ENCODE peak calls at places on chromosome 4, in nine cellular contexts. Z, P, R, X, L, Q, H, E and G are unnamed samples.

GRCh38 chr4:39729557-39729956 is 31.6 kb downstream of the UBE2K start:
- DNase-seq in Z (no peak), P (no peak), R (no peak), X (peak), L (no peak), Q (no peak), H (no peak), E (peak), G (no peak)

GRCh38 chr4:161799687-161800086 is 364.1 kb downstream of the FSTL5 start:
- DNase-seq in Z (no peak), P (no peak), R (no peak), X (no peak), L (no peak), Q (no peak), H (no peak), E (peak), G (no peak)

GRCh38 chr4:10079256-10079655 is 37.3 kb downstream of the WDR1 start:
- DNase-seq in Z (peak), P (no peak), R (no peak), X (no peak), L (peak), Q (no peak), H (no peak), E (no peak), G (no peak)

GRCh38 chr4:18568600-18568999 is 547.0 kb upstream of the LCORL start:
- DNase-seq in Z (no peak), P (no peak), R (no peak), X (peak), L (no peak), Q (no peak), H (no peak), E (no peak), G (no peak)

GRCh38 chr4:10623241-10623640 is 61.3 kb downstream of the CLNK start:
- DNase-seq in Z (no peak), P (no peak), R (no peak), X (no peak), L (no peak), Q (no peak), H (no peak), E (peak), G (no peak)

GRCh38 chr4:14218641-14219040 is 591.1 kb upstream of the BOD1L1 start:
- DNase-seq in Z (no peak), P (no peak), R (no peak), X (no peak), L (no peak), Q (no peak), H (no peak), E (no peak), G (no peak)

GRCh38 chr4:107740950-107741701 is 21.1 kb upstream of the PAPSS1 start:
- DNase-seq in Z (no peak), P (no peak), R (peak), X (peak), L (peak), Q (no peak), H (no peak), E (peak), G (no peak)

GRCh38 chr4:19262467-19262866 is 989.2 kb upstream of the SLIT2 start:
- DNase-seq in Z (no peak), P (no peak), R (no peak), X (peak), L (no peak), Q (no peak), H (no peak), E (no peak), G (no peak)

GRCh38 chr4:186172551-186172950 is 18.8 kb upstream of the CYP4V2 start:
- DNase-seq in Z (no peak), P (no peak), R (no peak), X (no peak), L (no peak), Q (no peak), H (no peak), E (no peak), G (no peak)

GRCh38 chr4:10413177-10413576 is 44.0 kb downstream of the ZNF518B start:
- DNase-seq in Z (no peak), P (no peak), R (no peak), X (no peak), L (no peak), Q (no peak), H (no peak), E (no peak), G (no peak)

GRCh38 chr4:152385551-152385950 is 150.3 kb downstream of the FBXW7 start:
- DNase-seq in Z (no peak), P (no peak), R (no peak), X (peak), L (no peak), Q (peak), H (no peak), E (no peak), G (no peak)

GRCh38 chr4:139861471-139861870 is 195.9 kb downstream of the MGST2 start:
- DNase-seq in Z (no peak), P (peak), R (no peak), X (no peak), L (no peak), Q (no peak), H (no peak), E (no peak), G (no peak)

GRCh38 chr4:146649232-146649631 is 10.5 kb downstream of the POU4F2 start:
- DNase-seq in Z (no peak), P (no peak), R (no peak), X (no peak), L (no peak), Q (no peak), H (no peak), E (no peak), G (no peak)

GRCh38 chr4:108060164-108060563 is 70.5 kb downstream of the HADH start:
- DNase-seq in Z (no peak), P (peak), R (no peak), X (peak), L (no peak), Q (peak), H (no peak), E (peak), G (no peak)

GRCh38 chr4:10180927-10181744 is 64.5 kb upstream of the WDR1 start:
- DNase-seq in Z (peak), P (no peak), R (no peak), X (peak), L (no peak), Q (no peak), H (no peak), E (no peak), G (no peak)

GRCh38 chr4:183888564-183888963 is 16.5 kb upstream of the STOX2 start:
- DNase-seq in Z (no peak), P (no peak), R (no peak), X (no peak), L (no peak), Q (no peak), H (no peak), E (no peak), G (peak)

GRCh38 chr4:55887594-55887993 is 34.1 kb downstream of the EXOC1 start:
- DNase-seq in Z (no peak), P (no peak), R (no peak), X (no peak), L (no peak), Q (no peak), H (no peak), E (no peak), G (no peak)

GRCh38 chr4:89039735-89040338 is 17.1 kb downstream of the FAM13A start:
- DNase-seq in Z (no peak), P (no peak), R (no peak), X (no peak), L (no peak), Q (no peak), H (no peak), E (no peak), G (no peak)

GRCh38 chr4:83025563-83025962 is 9.4 kb upstream of the COPS4 start:
- DNase-seq in Z (no peak), P (no peak), R (no peak), X (no peak), L (no peak), Q (no peak), H (no peak), E (no peak), G (no peak)

GRCh38 chr4:169612869-169613859 is 781 bp upstream of the NEK1 start:
- DNase-seq in Z (peak), P (peak), R (no peak), X (peak), L (peak), Q (peak), H (peak), E (peak), G (no peak)

GRCh38 chr4:183987987-183988392 is 82.9 kb downstream of the STOX2 start:
- DNase-seq in Z (peak), P (no peak), R (peak), X (peak), L (peak), Q (peak), H (peak), E (peak), G (no peak)

GRCh38 chr4:174834477-174834876 is 5.4 kb upstream of the GLRA3 start:
- DNase-seq in Z (no peak), P (no peak), R (no peak), X (no peak), L (no peak), Q (no peak), H (no peak), E (no peak), G (no peak)

GRCh38 chr4:2820216-2820982 is 23.2 kb upstream of the ADD1 start:
- DNase-seq in Z (no peak), P (no peak), R (no peak), X (no peak), L (no peak), Q (no peak), H (no peak), E (no peak), G (no peak)

GRCh38 chr4:74919783-74920182 is 13.1 kb upstream of the PARM1 start:
- DNase-seq in Z (no peak), P (no peak), R (no peak), X (no peak), L (no peak), Q (no peak), H (no peak), E (no peak), G (no peak)

GRCh38 chr4:10625130-10625529 is 59.4 kb downstream of the CLNK start:
- DNase-seq in Z (no peak), P (no peak), R (no peak), X (no peak), L (no peak), Q (no peak), H (no peak), E (no peak), G (no peak)

GRCh38 chr4:140054861-140055260 is 99.1 kb downstream of the MAML3 start:
- DNase-seq in Z (no peak), P (no peak), R (no peak), X (no peak), L (no peak), Q (no peak), H (no peak), E (no peak), G (no peak)

GRCh38 chr4:785332-786073 is 40.4 kb downstream of the CPLX1 start:
- DNase-seq in Z (no peak), P (no peak), R (no peak), X (no peak), L (no peak), Q (no peak), H (no peak), E (no peak), G (no peak)

GRCh38 chr4:30619679-30620078 is 100.5 kb upstream of the PCDH7 start:
- DNase-seq in Z (no peak), P (no peak), R (no peak), X (peak), L (no peak), Q (no peak), H (no peak), E (peak), G (no peak)

GRCh38 chr4:174317531-174317930 is 33.8 kb downstream of the CEP44 start:
- DNase-seq in Z (no peak), P (no peak), R (no peak), X (peak), L (no peak), Q (no peak), H (no peak), E (no peak), G (no peak)

GRCh38 chr4:123452585-123452984 is 56.0 kb downstream of the SPRY1 start:
- DNase-seq in Z (peak), P (no peak), R (peak), X (peak), L (peak), Q (peak), H (peak), E (peak), G (no peak)

GRCh38 chr4:47705326-47705981 is 132.4 kb downstream of the CORIN start:
- DNase-seq in Z (no peak), P (no peak), R (no peak), X (peak), L (no peak), Q (peak), H (no peak), E (no peak), G (no peak)

GRCh38 chr4:8050180-8050554 is 108.4 kb downstream of the ABLIM2 start:
- DNase-seq in Z (no peak), P (no peak), R (no peak), X (no peak), L (no peak), Q (no peak), H (no peak), E (no peak), G (no peak)

GRCh38 chr4:12644261-12644660 is 839.9 kb downstream of the RAB28 start:
- DNase-seq in Z (no peak), P (no peak), R (no peak), X (no peak), L (no peak), Q (no peak), H (no peak), E (no peak), G (no peak)

GRCh38 chr4:175386776-175387507 is 425.1 kb downstream of the GPM6A start:
- DNase-seq in Z (no peak), P (peak), R (no peak), X (no peak), L (no peak), Q (no peak), H (no peak), E (no peak), G (no peak)

GRCh38 chr4:169115897-169116254 is 105.8 kb upstream of the CBR4 start:
- DNase-seq in Z (peak), P (no peak), R (peak), X (peak), L (no peak), Q (no peak), H (peak), E (peak), G (no peak)

GRCh38 chr4:83961575-83961974 is 425.7 kb downstream of the GPAT3 start:
- DNase-seq in Z (no peak), P (no peak), R (no peak), X (peak), L (no peak), Q (no peak), H (no peak), E (peak), G (no peak)

GRCh38 chr4:183140911-183141320 is 41.9 kb downstream of the WWC2 start:
- DNase-seq in Z (no peak), P (no peak), R (peak), X (peak), L (no peak), Q (no peak), H (no peak), E (peak), G (no peak)

GRCh38 chr4:2217726-2218125 is 24.2 kb downstream of the HAUS3 start:
- DNase-seq in Z (no peak), P (no peak), R (no peak), X (peak), L (no peak), Q (no peak), H (no peak), E (peak), G (no peak)

GRCh38 chr4:79141530-79141929 is 184.3 kb downstream of the NAA11 start:
- DNase-seq in Z (no peak), P (no peak), R (no peak), X (peak), L (no peak), Q (no peak), H (no peak), E (no peak), G (no peak)

GRCh38 chr4:152643153-152644035 is 36.4 kb downstream of the TMEM154 start:
- DNase-seq in Z (peak), P (no peak), R (no peak), X (no peak), L (no peak), Q (no peak), H (peak), E (no peak), G (no peak)

GRCh38 chr4:4689694-4690440 is 148.0 kb upstream of the STX18 start:
- DNase-seq in Z (no peak), P (no peak), R (no peak), X (no peak), L (no peak), Q (no peak), H (no peak), E (no peak), G (no peak)
- TF ChIP-seq CTCF in Z (no peak), P (no peak), R (no peak), X (no peak), L (no peak), Q (no peak), H (no peak), E (no peak), G (no peak)

GRCh38 chr4:87985097-87985886 is 9.8 kb downstream of the SPP1 start:
- DNase-seq in Z (peak), P (peak), R (no peak), X (peak), L (peak), Q (peak), H (peak), E (peak), G (no peak)

GRCh38 chr4:87983996-87984395 is 8.5 kb downstream of the SPP1 start:
- DNase-seq in Z (no peak), P (no peak), R (no peak), X (no peak), L (no peak), Q (no peak), H (no peak), E (no peak), G (no peak)

GRCh38 chr4:87986508-87986907 is 11.0 kb downstream of the SPP1 start:
- DNase-seq in Z (no peak), P (no peak), R (no peak), X (no peak), L (no peak), Q (no peak), H (no peak), E (no peak), G (no peak)

GRCh38 chr4:87982446-87982845 is 6.9 kb downstream of the SPP1 start:
- DNase-seq in Z (no peak), P (no peak), R (no peak), X (peak), L (no peak), Q (no peak), H (no peak), E (peak), G (no peak)

DNA sequence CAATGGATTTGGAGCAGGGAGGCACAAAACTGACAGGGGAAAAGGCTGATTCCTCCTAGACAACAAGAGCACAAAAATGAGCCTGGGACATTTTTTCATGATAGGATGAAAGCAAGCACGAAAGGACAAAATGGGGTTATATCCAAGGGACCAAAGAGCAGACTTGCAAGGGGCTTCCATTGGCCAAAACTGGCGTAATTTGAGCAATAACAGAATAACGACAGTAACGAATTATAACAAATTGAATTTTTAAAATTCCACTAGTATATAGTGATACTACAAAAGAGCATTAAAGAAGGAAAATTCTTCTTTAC is 10.3 kb downstream of the SPP1 start:
- DNase-seq in Z (no peak), P (no peak), R (no peak), X (no peak), L (no peak), Q (no peak), H (no peak), E (no peak), G (no peak)
- TF ChIP-seq CTCF in Z (no peak), P (no peak), R (no peak), X (no peak), L (no peak), Q (peak), H (no peak), E (no peak), G (no peak)

DNA sequence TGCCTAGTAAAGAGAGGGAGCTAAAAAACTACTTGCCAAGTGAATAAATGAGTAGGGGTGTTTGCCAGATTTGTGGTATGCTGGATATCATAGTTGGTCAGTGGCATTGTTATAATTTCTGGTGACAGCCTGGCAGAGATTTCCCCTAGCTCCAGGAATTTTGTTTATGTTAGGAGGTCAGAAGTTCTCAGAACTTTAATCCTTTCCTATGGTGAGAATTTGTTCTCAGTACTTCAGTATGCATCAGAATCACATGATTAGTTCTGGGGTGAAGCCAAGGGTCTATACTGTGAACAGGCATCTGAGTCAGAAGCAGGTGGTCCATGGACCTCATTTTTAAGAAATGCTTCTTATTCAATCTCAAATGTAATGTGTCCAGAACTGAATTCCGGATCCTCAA is 10.5 kb downstream of the RASSF6 start:
- DNase-seq in Z (no peak), P (no peak), R (no peak), X (peak), L (no peak), Q (no peak), H (no peak), E (peak), G (no peak)
- TF ChIP-seq CTCF in Z (no peak), P (no peak), R (no peak), X (no peak), L (no peak), Q (no peak), H (no peak), E (no peak), G (no peak)

DNA sequence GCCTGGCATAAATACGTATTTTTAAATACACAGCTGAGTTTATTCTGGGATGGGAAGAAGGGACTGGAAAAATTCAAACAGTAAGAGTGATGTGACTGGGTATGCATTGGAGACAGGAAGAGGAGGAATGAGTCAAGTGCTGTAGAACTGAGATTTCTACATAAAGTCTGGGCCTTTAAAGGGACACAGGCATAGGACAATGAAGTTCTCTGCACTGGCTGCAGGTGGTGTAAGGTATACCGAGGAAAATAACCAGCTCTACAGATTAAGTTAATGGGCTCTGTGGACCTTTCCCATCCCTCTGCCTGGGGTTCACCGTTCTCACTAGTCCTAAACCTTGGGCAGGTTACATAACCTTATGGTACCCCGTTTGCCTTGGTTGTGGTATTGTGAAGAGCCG is 68.7 kb downstream of the DHX15 start:
- DNase-seq in Z (no peak), P (no peak), R (no peak), X (no peak), L (no peak), Q (no peak), H (no peak), E (no peak), G (no peak)
- TF ChIP-seq CTCF in Z (no peak), P (peak), R (no peak), X (no peak), L (no peak), Q (no peak), H (no peak), E (no peak), G (no peak)

DNA sequence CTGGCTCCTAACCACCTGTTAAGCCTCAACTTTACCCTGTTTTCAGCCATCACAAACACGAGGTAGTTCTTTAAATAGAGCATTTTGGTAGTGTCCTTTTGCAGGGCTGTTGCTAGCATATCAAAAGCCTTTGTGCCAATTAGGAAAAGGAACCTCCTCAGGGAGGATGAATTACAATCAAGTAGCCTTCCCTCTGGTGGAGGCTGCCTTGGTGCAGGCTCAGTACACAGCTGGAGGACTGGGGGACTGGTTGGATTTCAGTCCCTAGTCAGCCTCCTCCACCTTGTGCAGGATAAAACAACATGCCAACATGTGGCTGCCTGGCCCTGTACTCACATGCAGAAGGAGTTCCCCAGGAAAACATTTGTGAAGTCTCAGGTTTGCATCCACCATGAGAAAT is 53.1 kb downstream of the RASGEF1B start:
- DNase-seq in Z (no peak), P (no peak), R (no peak), X (no peak), L (no peak), Q (no peak), H (no peak), E (no peak), G (no peak)
- TF ChIP-seq CTCF in Z (no peak), P (no peak), R (no peak), X (no peak), L (no peak), Q (no peak), H (no peak), E (no peak), G (no peak)